ENCODE peak calls at places on chromosomes 13 and 19, in nine cellular contexts. H, D, W, M, R, Z, T, Q and L are unnamed samples.

GRCh38 chr13:50214514-50214913 is 199.3 kb downstream of the KCNRG start:
- DNase-seq in H (no peak), D (no peak), W (no peak), M (no peak), R (no peak), Z (no peak), T (no peak), Q (no peak), L (no peak)

GRCh38 chr19:15337202-15337601 is 4.9 kb upstream of the BRD4 start:
- DNase-seq in H (no peak), D (no peak), W (no peak), M (no peak), R (no peak), Z (no peak), T (peak), Q (no peak), L (no peak)

GRCh38 chr19:39845621-39846175 is 481 bp downstream of the FBL start:
- DNase-seq in H (no peak), D (no peak), W (no peak), M (peak), R (no peak), Z (no peak), T (no peak), Q (no peak), L (peak)

GRCh38 chr13:72555601-72556000 is 171.8 kb downstream of the MZT1 start:
- DNase-seq in H (no peak), D (no peak), W (no peak), M (no peak), R (no peak), Z (no peak), T (no peak), Q (no peak), L (no peak)

GRCh38 chr19:1748115-1748702 is 5.1 kb upstream of the ONECUT3 start:
- DNase-seq in H (peak), D (no peak), W (no peak), M (no peak), R (no peak), Z (no peak), T (no peak), Q (no peak), L (no peak)

GRCh38 chr19:22532388-22533310 is 101.5 kb upstream of the ZNF492 start:
- DNase-seq in H (peak), D (peak), W (no peak), M (no peak), R (no peak), Z (no peak), T (no peak), Q (no peak), L (no peak)

GRCh38 chr13:99393791-99394735 is 86.9 kb upstream of the GPR183 start:
- DNase-seq in H (no peak), D (no peak), W (no peak), M (no peak), R (no peak), Z (no peak), T (no peak), Q (no peak), L (no peak)

GRCh38 chr13:26198116-26198515 is 24.0 kb downstream of the RNF6 start:
- DNase-seq in H (no peak), D (no peak), W (no peak), M (no peak), R (no peak), Z (no peak), T (no peak), Q (no peak), L (no peak)

GRCh38 chr13:113860051-113860471 is 3.8 kb downstream of the GAS6 start:
- DNase-seq in H (peak), D (peak), W (no peak), M (no peak), R (no peak), Z (no peak), T (no peak), Q (no peak), L (no peak)

GRCh38 chr13:46176756-46177155 is 5.2 kb downstream of the LCP1 start:
- DNase-seq in H (peak), D (no peak), W (no peak), M (no peak), R (no peak), Z (no peak), T (no peak), Q (no peak), L (no peak)